ENCODE peak calls at places on chromosomes 3 and 15, in six cellular contexts. O, K, L, H, A and J are unnamed samples.

GRCh38 chr15:56890038-56890437 is 28.4 kb upstream of the TCF12 start:
- DNase-seq in H (no peak), K (no peak), A (no peak), O (no peak), L (no peak), J (no peak)

GRCh38 chr15:95017950-95018349 is 786.6 kb downstream of the MCTP2 start:
- DNase-seq in K (no peak), O (no peak), H (no peak), A (no peak), L (no peak), J (no peak)

GRCh38 chr3:106399208-106399607 is 530.4 kb upstream of the CBLB start:
- DNase-seq in H (no peak), L (no peak), A (no peak), K (no peak), O (no peak), J (no peak)

GRCh38 chr3:190701096-190701532 is 161.4 kb downstream of the GMNC start:
- DNase-seq in K (peak; percentile 28), O (no peak), L (no peak), A (no peak), H (no peak), J (no peak)

GRCh38 chr3:119403201-119403600 is 60.2 kb downstream of the TMEM39A start:
- DNase-seq in O (no peak), A (peak; percentile 37), H (no peak), K (no peak), L (no peak), J (no peak)

GRCh38 chr15:74200394-74200793 is 2.2 kb downstream of the STRA6 start:
- DNase-seq in O (no peak), H (no peak), K (no peak), L (no peak), A (no peak), J (no peak)

GRCh38 chr3:6733699-6734394 is 127.1 kb upstream of the GRM7 start:
- DNase-seq in A (no peak), H (no peak), L (no peak), O (no peak), K (peak; percentile 46), J (no peak)

GRCh38 chr3:194472290-194472920 is 14.4 kb downstream of the ATP13A3 start:
- DNase-seq in K (no peak), A (no peak), H (no peak), L (no peak), O (no peak), J (no peak)

GRCh38 chr3:48847053-48847585 is 555 bp downstream of the PRKAR2A start:
- DNase-seq in K (peak; percentile 71), A (peak; percentile 68), H (peak; percentile 15), L (peak; percentile 58), O (peak; percentile 22), J (peak; percentile 33)

GRCh38 chr3:99863002-99863401 is 45.3 kb downstream of the CMSS1 start:
- DNase-seq in A (no peak), L (no peak), K (no peak), H (no peak), O (no peak), J (no peak)

GRCh38 chr3:113914646-113915045 is 33.2 kb upstream of the ZDHHC23 start:
- DNase-seq in A (no peak), O (no peak), K (no peak), H (no peak), L (no peak), J (no peak)

GRCh38 chr3:14145236-14145635 is 20.4 kb downstream of the TMEM43 start:
- DNase-seq in L (no peak), H (no peak), O (no peak), K (no peak), A (no peak), J (no peak)

GRCh38 chr3:42739401-42740158 is 33.5 kb downstream of the CCDC13 start:
- DNase-seq in A (no peak), L (peak; percentile 67), K (no peak), H (no peak), O (no peak), J (no peak)

GRCh38 chr3:160400631-160401150 is 1.2 kb downstream of the SMC4 start:
- DNase-seq in L (no peak), H (peak; percentile 3), A (no peak), O (no peak), K (no peak), J (peak; percentile 11)

GRCh38 chr3:131081224-131081623 is 54.5 kb downstream of the NEK11 start:
- DNase-seq in H (no peak), L (no peak), K (no peak), O (no peak), A (no peak), J (no peak)

GRCh38 chr15:63338170-63338569 is 43.5 kb downstream of the CA12 start:
- DNase-seq in O (no peak), H (no peak), A (no peak), K (no peak), L (no peak), J (no peak)

GRCh38 chr3:169053427-169053826 is 610.1 kb downstream of the MECOM start:
- DNase-seq in K (no peak), H (no peak), A (no peak), O (no peak), L (no peak), J (no peak)

GRCh38 chr15:65903296-65904073 is 34.2 kb downstream of the RAB11A start:
- DNase-seq in O (no peak), H (no peak), K (no peak), A (no peak), L (no peak), J (no peak)

GRCh38 chr3:133868166-133868565 is 27.5 kb downstream of the RAB6B start:
- DNase-seq in H (no peak), O (no peak), K (no peak), L (no peak), A (no peak), J (no peak)

GRCh38 chr15:85473455-85473854 is 93.1 kb downstream of the AKAP13 start:
- DNase-seq in L (no peak), A (no peak), K (no peak), H (no peak), O (no peak), J (no peak)

GRCh38 chr3:57279685-57280084 is 12.8 kb downstream of the ASB14 start:
- DNase-seq in L (no peak), H (no peak), K (no peak), A (no peak), O (no peak), J (no peak)

GRCh38 chr3:41338276-41338675 is 139.0 kb downstream of the CTNNB1 start:
- DNase-seq in L (no peak), O (no peak), K (no peak), A (no peak), H (no peak), J (no peak)

GRCh38 chr3:149442845-149443544 is 31.5 kb upstream of the TM4SF4 start:
- DNase-seq in K (no peak), A (no peak), L (no peak), H (no peak), O (no peak), J (no peak)

GRCh38 chr3:169746924-169747323 is 17.9 kb downstream of the TERC start:
- DNase-seq in O (no peak), L (no peak), K (no peak), A (no peak), H (no peak), J (no peak)

GRCh38 chr3:151431940-151432339 is 28.9 kb downstream of the IGSF10 start:
- DNase-seq in O (no peak), H (no peak), K (no peak), L (no peak), A (no peak), J (no peak)

GRCh38 chr3:195140816-195141793 is 129.9 kb downstream of the XXYLT1 start:
- DNase-seq in A (no peak), K (no peak), L (no peak), H (no peak), O (no peak), J (no peak)

GRCh38 chr3:133548090-133548489 is 25.4 kb upstream of the CDV3 start:
- DNase-seq in A (no peak), K (no peak), O (no peak), H (no peak), L (no peak), J (no peak)

GRCh38 chr3:100590840-100591147 is 18.6 kb upstream of the ADGRG7 start:
- DNase-seq in L (no peak), H (no peak), K (no peak), O (no peak), A (no peak), J (no peak)

GRCh38 chr3:159669753-159670152 is 318.9 kb upstream of the IL12A start:
- DNase-seq in L (no peak), O (no peak), A (no peak), K (no peak), H (no peak), J (no peak)

GRCh38 chr3:136142592-136142991 is 53.5 kb downstream of the MSL2 start:
- DNase-seq in K (no peak), H (no peak), L (no peak), A (peak; percentile 22), O (no peak), J (no peak)

GRCh38 chr3:52121459-52121795 is 32.8 kb downstream of the POC1A start:
- DNase-seq in H (no peak), A (no peak), K (no peak), O (no peak), L (no peak), J (no peak)

GRCh38 chr3:39013921-39014509 is 37.7 kb downstream of the SCN11A start:
- DNase-seq in L (no peak), A (no peak), H (no peak), O (no peak), K (no peak), J (no peak)

GRCh38 chr3:141942006-141942405 is 65.6 kb downstream of the ATP1B3 start:
- DNase-seq in A (no peak), O (no peak), L (no peak), K (no peak), H (no peak), J (no peak)

GRCh38 chr3:178823556-178824229 is 247.9 kb downstream of the ZMAT3 start:
- DNase-seq in A (no peak), L (no peak), O (no peak), H (no peak), K (no peak), J (no peak)

GRCh38 chr3:132231633-132232032 is 85.6 kb upstream of the ACP3 start:
- DNase-seq in H (no peak), L (no peak), A (no peak), K (no peak), O (no peak), J (no peak)

GRCh38 chr15:74156678-74157411 is 16.7 kb upstream of the ISLR start:
- DNase-seq in L (no peak), A (no peak), K (no peak), O (no peak), H (no peak), J (no peak)

GRCh38 chr3:195075199-195075940 is 195.6 kb downstream of the XXYLT1 start:
- DNase-seq in K (no peak), O (no peak), L (no peak), H (no peak), A (no peak), J (no peak)

GRCh38 chr3:163779396-163780344 is 1298.6 kb downstream of the SI start:
- DNase-seq in H (no peak), O (no peak), K (peak; percentile 1), L (no peak), A (no peak), J (no peak)